ENCODE peak calls at places on chromosome 18, in nine cellular contexts. M, A, G, B, I, V, T, E and C are unnamed samples.

GRCh38 chr18:53004798-53005197 is 664.8 kb downstream of the DCC start:
- DNase-seq in M (no peak), E (no peak), I (no peak), G (no peak), V (no peak), A (no peak), B (no peak), T (no peak), C (no peak)

GRCh38 chr18:6652098-6652497 is 77.4 kb upstream of the ARHGAP28 start:
- DNase-seq in A (no peak), V (no peak), I (no peak), G (no peak), E (no peak), M (no peak), B (no peak), T (no peak), C (no peak)

GRCh38 chr18:33706391-33706790 is 128.4 kb downstream of the ASXL3 start:
- DNase-seq in B (no peak), V (no peak), A (no peak), I (no peak), E (no peak), T (no peak), M (no peak), G (no peak), C (no peak)

GRCh38 chr18:2223859-2224258 is 347.4 kb downstream of the METTL4 start:
- DNase-seq in E (peak), B (no peak), M (no peak), T (no peak), G (peak), I (no peak), A (no peak), V (peak), C (peak)

GRCh38 chr18:48667276-48668254 is 128.7 kb downstream of the CTIF start:
- DNase-seq in T (no peak), A (no peak), I (no peak), E (peak), B (no peak), V (no peak), M (peak), G (no peak), C (no peak)

GRCh38 chr18:51490417-51490816 is 292.9 kb upstream of the MEX3C start:
- DNase-seq in B (no peak), E (no peak), T (no peak), M (no peak), I (no peak), A (no peak), V (no peak), G (no peak), C (no peak)

GRCh38 chr18:7059276-7059675 is 58.3 kb downstream of the LAMA1 start:
- DNase-seq in E (no peak), V (no peak), A (no peak), B (no peak), G (no peak), T (no peak), M (no peak), I (no peak), C (no peak)

GRCh38 chr18:32425466-32425865 is 45.2 kb downstream of the GAREM1 start:
- DNase-seq in E (peak), I (no peak), B (no peak), V (no peak), G (no peak), M (no peak), A (no peak), T (no peak), C (no peak)

GRCh38 chr18:78642561-78643398 is 336.8 kb upstream of the SALL3 start:
- DNase-seq in I (no peak), G (no peak), M (no peak), E (no peak), V (no peak), A (no peak), B (no peak), T (no peak), C (no peak)

GRCh38 chr18:47997338-47997780 is 66.9 kb upstream of the SMAD2 start:
- DNase-seq in B (no peak), E (peak), G (no peak), A (no peak), I (no peak), T (no peak), M (no peak), V (no peak), C (peak)

GRCh38 chr18:56517181-56517580 is 121.2 kb downstream of the TXNL1 start:
- DNase-seq in A (no peak), V (no peak), I (no peak), T (no peak), E (no peak), G (no peak), B (no peak), M (no peak), C (no peak)

GRCh38 chr18:54671291-54671881 is 80.3 kb downstream of the DYNAP start:
- DNase-seq in M (no peak), I (no peak), A (no peak), G (peak), E (peak), T (no peak), B (no peak), V (no peak), C (peak)

GRCh38 chr18:78920436-78921138 is 59.0 kb upstream of the SALL3 start:
- DNase-seq in G (no peak), V (no peak), T (no peak), M (peak), E (no peak), I (no peak), B (no peak), A (no peak), C (no peak)

DNA sequence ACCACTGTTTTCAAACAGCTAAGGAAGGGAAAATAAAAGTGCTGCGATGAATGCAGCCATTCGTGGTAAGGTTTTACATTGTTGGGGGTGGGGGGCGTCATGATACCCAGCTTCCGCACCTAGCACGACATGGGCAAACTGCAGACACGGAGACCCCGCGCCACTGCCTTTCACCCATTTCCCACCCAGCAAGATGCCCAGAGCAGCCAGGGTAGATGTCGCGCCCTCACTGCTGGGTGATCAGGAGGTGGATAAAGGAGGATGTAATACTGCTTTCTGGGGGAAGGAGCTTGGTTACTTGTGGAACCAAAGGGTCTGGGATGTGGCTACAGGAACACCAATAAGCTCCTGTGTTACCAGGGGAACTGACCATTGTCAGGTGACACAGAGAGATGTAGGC is 138.4 kb downstream of the ZNF516 start:
- DNase-seq in G (no peak), B (no peak), M (no peak), T (no peak), E (no peak), I (no peak), V (no peak), A (no peak), C (no peak)
- TF ChIP-seq POLR2A in G (no peak), B (no peak), M (no peak), T (no peak), E (no peak), I (no peak), V (no peak), A (no peak), C (no peak)

GRCh38 chr18:9319333-9319732 is 15.2 kb upstream of the TWSG1 start:
- DNase-seq in B (no peak), G (no peak), T (no peak), E (no peak), V (no peak), M (no peak), A (no peak), I (no peak), C (no peak)

GRCh38 chr18:9323750-9324445 is 10.7 kb upstream of the TWSG1 start:
- DNase-seq in I (no peak), V (peak), A (no peak), B (no peak), E (no peak), M (no peak), G (no peak), T (no peak), C (no peak)

GRCh38 chr18:9322730-9323129 is 11.8 kb upstream of the TWSG1 start:
- DNase-seq in B (no peak), A (no peak), M (no peak), V (no peak), E (no peak), T (no peak), G (no peak), I (no peak), C (no peak)

GRCh38 chr18:9321709-9322108 is 12.9 kb upstream of the TWSG1 start:
- DNase-seq in E (no peak), A (no peak), G (no peak), T (no peak), V (no peak), I (no peak), M (no peak), B (no peak), C (peak)

DNA sequence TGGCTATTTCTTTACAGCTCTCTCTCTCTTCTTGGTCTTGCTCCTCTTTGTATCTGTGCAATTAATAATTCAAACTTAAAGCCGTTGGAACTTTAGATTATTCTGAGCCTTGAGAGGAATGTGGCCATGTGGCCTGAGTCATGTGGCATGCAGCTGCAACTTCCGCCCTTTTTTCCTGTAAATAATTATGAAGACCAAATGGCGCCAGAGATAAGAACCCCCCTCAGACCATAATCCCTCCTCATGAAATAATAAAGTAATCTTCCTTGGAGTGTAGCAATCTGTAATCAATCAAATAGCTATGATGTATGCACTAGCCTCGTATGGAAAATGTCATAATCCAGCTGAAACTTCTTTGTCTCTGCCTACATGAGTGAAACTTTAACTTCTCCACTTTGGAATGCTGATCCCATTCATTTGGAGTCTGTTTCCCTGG is 13.5 kb upstream of the TWSG1 start:
- DNase-seq in E (no peak), A (no peak), T (no peak), V (no peak), B (no peak), M (no peak), G (no peak), I (no peak), C (peak)
- TF ChIP-seq POLR2A in E (no peak), A (no peak), T (no peak), V (no peak), B (no peak), M (no peak), G (no peak), I (no peak), C (no peak)

GRCh38 chr18:35345950-35346349 is 1.7 kb upstream of the ZNF24 start:
- DNase-seq in B (no peak), I (no peak), G (no peak), A (no peak), M (no peak), V (no peak), E (no peak), T (no peak), C (no peak)

GRCh38 chr18:35343488-35343935 is 708 bp downstream of the ZNF24 start:
- DNase-seq in V (no peak), T (no peak), M (no peak), A (no peak), E (no peak), B (no peak), I (no peak), G (no peak), C (no peak)

GRCh38 chr18:35345460-35345921 is 1.3 kb upstream of the ZNF24 start:
- DNase-seq in I (no peak), M (peak), V (peak), B (peak), G (no peak), E (no peak), T (no peak), A (peak), C (peak)

GRCh38 chr18:35344736-35345459 is 678 bp upstream of the ZNF24 start:
- DNase-seq in B (no peak), M (peak), E (no peak), T (no peak), G (no peak), V (peak), I (no peak), A (no peak), C (no peak)

GRCh38 chr18:35343936-35344735 is at the start of gene ZNF24:
- DNase-seq in G (peak), T (peak), B (peak), A (peak), V (peak), M (peak), E (peak), I (peak), C (peak)
- TF ChIP-seq POLR2A in G (no peak), T (peak), B (peak), A (peak), V (peak), M (peak), E (peak), I (peak), C (peak)

GRCh38 chr18:70499218-70499691 is 210.4 kb downstream of the SOCS6 start:
- DNase-seq in A (no peak), M (no peak), E (no peak), B (peak), G (no peak), I (no peak), T (no peak), V (no peak), C (no peak)
- TF ChIP-seq POLR2A in A (no peak), M (no peak), E (no peak), B (no peak), G (no peak), I (no peak), T (no peak), V (no peak), C (no peak)

DNA sequence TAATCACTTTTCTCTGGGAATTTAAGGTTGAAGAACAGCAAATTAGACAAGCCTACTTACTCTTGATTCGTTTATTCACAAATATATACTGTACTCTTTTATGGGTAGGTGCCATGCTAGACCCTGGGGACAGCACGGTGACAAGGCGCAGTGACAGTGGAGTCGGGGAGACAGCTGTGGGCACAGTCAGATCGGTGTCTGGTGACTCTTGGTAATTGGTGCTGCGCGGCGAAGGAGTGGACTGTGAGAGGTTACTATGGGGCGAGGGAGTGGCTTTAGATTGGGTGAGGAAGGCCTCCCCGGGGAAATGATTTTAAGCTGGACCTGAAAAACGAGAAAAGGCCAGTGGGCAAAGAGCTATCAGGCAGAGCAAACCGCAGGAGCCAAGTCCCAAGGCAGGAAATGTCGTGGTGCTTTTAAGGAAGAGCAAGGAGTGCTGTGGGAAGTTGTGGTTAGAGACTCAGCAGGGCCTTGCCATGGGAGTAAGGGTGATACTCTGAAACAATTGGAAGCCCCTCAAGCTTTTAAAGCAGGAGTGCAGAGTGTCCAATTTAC is 36.3 kb upstream of the TXNDC2 start:
- DNase-seq in G (no peak), M (no peak), T (peak), I (no peak), E (no peak), A (peak), B (peak), V (no peak), C (peak)
- TF ChIP-seq POLR2A in G (no peak), M (peak), T (no peak), I (no peak), E (no peak), A (no peak), B (no peak), V (no peak), C (peak)

DNA sequence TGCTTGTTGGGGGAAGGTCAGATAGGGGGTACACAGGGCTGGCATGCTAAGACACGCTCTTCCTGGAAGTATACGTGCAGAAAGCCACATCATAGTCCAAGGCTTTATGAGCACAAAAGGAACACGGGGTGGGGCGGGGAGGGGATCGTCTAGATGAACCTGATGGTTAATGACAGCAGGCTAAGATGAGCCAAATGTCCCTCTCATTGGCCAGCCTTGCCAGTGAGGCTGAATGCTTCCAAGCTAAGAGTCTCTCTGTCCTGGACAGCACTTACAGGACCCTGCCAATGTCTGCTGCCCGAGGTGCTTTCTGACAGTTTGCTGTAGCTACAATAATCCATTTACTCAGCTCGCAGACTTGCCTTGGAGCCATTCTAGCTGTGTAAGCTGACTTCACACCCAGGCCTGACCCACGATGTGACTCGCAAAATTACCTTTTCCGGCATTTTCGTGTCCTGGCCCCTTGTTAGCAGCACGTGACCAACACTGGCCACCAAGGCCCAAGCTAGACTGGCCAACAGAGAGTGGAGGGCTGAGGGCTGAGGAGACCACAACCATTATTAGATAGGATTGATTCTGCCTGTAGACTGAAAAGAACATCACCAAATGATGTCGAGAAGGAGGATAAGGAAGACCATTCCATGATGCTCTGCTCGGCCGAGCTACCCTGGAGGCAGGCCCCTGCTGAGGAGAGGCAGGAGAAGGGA is 84.2 kb downstream of the MALT1 start:
- DNase-seq in T (peak), B (peak), M (no peak), G (no peak), I (no peak), A (no peak), E (no peak), V (no peak), C (no peak)
- TF ChIP-seq POLR2A in T (no peak), B (no peak), M (no peak), G (no peak), I (no peak), A (no peak), E (no peak), V (no peak), C (no peak)

GRCh38 chr18:31057917-31058316 is 15.4 kb upstream of the DSC3 start:
- DNase-seq in G (no peak), A (no peak), B (no peak), V (no peak), T (no peak), M (no peak), I (no peak), E (no peak), C (no peak)

GRCh38 chr18:31065036-31065773 is 22.7 kb upstream of the DSC3 start:
- DNase-seq in T (no peak), A (no peak), G (no peak), B (no peak), V (no peak), I (no peak), E (no peak), M (no peak), C (no peak)

GRCh38 chr18:31058897-31059296 is 16.4 kb upstream of the DSC3 start:
- DNase-seq in B (no peak), G (no peak), A (no peak), T (no peak), I (no peak), M (no peak), V (no peak), E (no peak), C (no peak)

GRCh38 chr18:31064130-31064529 is 21.6 kb upstream of the DSC3 start:
- DNase-seq in T (no peak), B (no peak), M (no peak), V (no peak), E (no peak), G (no peak), I (no peak), A (no peak), C (no peak)

DNA sequence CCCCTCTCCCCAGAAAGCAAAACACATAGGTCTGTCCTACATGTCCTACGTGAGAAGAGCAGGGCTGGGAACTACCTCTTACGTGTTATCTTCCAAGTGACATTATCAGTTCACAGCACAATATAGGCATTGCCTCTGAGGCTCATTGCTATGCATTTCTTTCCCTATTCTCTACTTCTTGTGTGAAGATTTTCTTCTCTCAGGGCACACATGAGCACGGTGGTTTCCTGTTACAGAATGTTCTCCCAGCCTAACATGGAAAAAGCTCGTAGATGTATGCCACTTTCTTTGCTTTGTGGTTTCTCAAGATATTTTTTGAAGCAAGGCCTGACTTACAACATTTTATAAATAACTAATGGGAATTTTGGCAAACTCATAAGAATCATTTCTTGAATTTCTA is 19.4 kb upstream of the DSC3 start:
- DNase-seq in I (no peak), B (no peak), M (no peak), A (no peak), E (no peak), T (no peak), G (no peak), V (no peak), C (no peak)
- TF ChIP-seq POLR2A in I (no peak), B (no peak), M (no peak), A (no peak), E (no peak), T (no peak), G (no peak), V (no peak), C (no peak)

DNA sequence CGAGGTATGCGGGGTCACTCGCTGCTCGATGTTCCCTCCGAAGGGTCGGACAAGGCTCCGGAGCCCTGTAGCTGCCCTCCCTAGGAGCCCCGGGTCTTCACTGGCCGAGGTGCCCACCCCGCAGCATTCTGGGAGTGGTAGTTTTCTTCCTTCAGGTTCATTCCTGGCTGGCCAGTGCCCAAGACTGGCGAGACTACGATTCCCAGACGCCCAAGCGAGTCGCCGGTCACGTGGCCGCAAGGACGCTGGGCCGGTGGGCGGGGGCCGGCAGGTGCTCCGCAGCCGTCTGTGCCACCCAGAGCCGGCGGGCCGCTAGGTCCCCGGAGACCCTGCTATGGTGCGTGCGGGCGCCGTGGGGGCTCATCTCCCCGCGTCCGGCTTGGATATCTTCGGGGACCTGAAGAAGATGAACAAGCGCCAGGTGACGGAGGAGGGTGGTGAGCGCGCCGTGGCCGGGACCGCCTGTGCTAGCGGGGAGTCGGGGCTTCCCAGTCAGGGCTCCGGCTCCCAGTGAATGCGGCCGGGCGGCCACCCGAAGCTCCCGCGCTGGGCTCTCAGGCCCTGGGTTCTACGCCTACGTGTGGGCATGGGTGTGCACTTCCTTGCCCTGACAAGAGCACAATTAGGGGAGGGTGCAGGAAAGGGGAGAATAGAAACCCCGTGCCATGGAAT is at the start of gene SEC11C:
- DNase-seq in B (peak), M (peak), A (peak), E (peak), G (peak), I (peak), V (peak), T (peak), C (peak)
- TF ChIP-seq POLR2A in B (no peak), M (peak), A (no peak), E (peak), G (peak), I (peak), V (peak), T (peak), C (peak)

GRCh38 chr18:11980555-11981382 is 538 bp upstream of the IMPA2 start:
- DNase-seq in M (peak), V (peak), T (peak), B (peak), A (peak), G (peak), I (peak), E (peak), C (peak)
- TF ChIP-seq POLR2A in M (peak), V (peak), T (peak), B (peak), A (no peak), G (peak), I (peak), E (peak), C (peak)